ENCODE peak calls at places on chromosomes 6 and 20, in four cellular contexts. A, D, Q and J are unnamed samples.

GRCh38 chr20:10619427-10619826 is 54.4 kb downstream of the JAG1 start:
- DNase-seq in A (peak), D (no peak), Q (no peak), J (no peak)

GRCh38 chr6:56655996-56656395 is 13.3 kb upstream of the DST start:
- DNase-seq in A (no peak), D (no peak), Q (no peak), J (no peak)

GRCh38 chr20:826695-827323 is 6.7 kb upstream of the FAM110A start:
- DNase-seq in A (no peak), D (no peak), Q (no peak), J (no peak)

GRCh38 chr6:148231572-148231971 is 111.1 kb upstream of the SASH1 start:
- DNase-seq in A (peak), D (no peak), Q (no peak), J (no peak)

GRCh38 chr6:139920027-139920851 is 545.8 kb upstream of the CITED2 start:
- DNase-seq in A (no peak), D (no peak), Q (no peak), J (no peak)

GRCh38 chr6:147618927-147619326 is 110.4 kb downstream of the SAMD5 start:
- DNase-seq in A (no peak), D (no peak), Q (peak), J (no peak)

GRCh38 chr6:34465551-34466241 is at the start of gene PACSIN1:
- DNase-seq in A (no peak), D (peak), Q (peak), J (peak)

GRCh38 chr6:136031982-136032381 is 180.5 kb downstream of the PDE7B start:
- DNase-seq in A (no peak), D (no peak), Q (no peak), J (no peak)

GRCh38 chr20:37314617-37315292 is 25.3 kb downstream of the MANBAL start:
- DNase-seq in A (no peak), D (no peak), Q (peak), J (no peak)

GRCh38 chr20:54172532-54172855 is 1.3 kb downstream of the CYP24A1 start:
- DNase-seq in A (no peak), D (no peak), Q (no peak), J (no peak)

GRCh38 chr20:54168961-54169862 is 4.6 kb downstream of the CYP24A1 start:
- DNase-seq in A (no peak), D (no peak), Q (no peak), J (no peak)

GRCh38 chr20:54167909-54168872 is 5.6 kb downstream of the CYP24A1 start:
- DNase-seq in A (no peak), D (no peak), Q (no peak), J (no peak)

GRCh38 chr20:54170963-54171362 is 2.8 kb downstream of the CYP24A1 start:
- DNase-seq in A (no peak), D (no peak), Q (no peak), J (no peak)

DNA sequence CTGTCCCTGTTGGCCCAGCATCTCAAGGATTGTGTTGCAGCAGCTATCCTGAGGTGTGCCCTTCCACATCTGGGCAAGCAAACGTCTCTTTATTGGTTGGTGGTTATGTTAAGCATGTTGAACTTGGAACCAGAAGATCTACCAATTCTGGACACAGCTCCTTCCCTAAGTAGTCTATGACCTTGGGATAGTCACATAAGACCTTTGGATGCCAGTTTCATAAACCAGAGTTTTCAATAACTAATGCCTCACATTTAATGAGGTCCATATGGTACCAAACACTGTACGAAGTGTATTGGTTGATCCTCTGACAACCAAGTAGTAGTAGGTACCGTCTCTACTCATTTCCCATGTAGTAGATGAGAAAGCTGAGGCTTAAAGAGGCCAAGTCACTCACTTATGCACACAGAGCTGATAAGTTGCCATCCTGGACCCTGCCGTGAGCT is 3.7 kb downstream of the CYP24A1 start:
- DNase-seq in A (no peak), D (no peak), Q (no peak), J (no peak)
- TF ChIP-seq POLR2A in A (no peak), D (no peak), Q (no peak), J (no peak)

DNA sequence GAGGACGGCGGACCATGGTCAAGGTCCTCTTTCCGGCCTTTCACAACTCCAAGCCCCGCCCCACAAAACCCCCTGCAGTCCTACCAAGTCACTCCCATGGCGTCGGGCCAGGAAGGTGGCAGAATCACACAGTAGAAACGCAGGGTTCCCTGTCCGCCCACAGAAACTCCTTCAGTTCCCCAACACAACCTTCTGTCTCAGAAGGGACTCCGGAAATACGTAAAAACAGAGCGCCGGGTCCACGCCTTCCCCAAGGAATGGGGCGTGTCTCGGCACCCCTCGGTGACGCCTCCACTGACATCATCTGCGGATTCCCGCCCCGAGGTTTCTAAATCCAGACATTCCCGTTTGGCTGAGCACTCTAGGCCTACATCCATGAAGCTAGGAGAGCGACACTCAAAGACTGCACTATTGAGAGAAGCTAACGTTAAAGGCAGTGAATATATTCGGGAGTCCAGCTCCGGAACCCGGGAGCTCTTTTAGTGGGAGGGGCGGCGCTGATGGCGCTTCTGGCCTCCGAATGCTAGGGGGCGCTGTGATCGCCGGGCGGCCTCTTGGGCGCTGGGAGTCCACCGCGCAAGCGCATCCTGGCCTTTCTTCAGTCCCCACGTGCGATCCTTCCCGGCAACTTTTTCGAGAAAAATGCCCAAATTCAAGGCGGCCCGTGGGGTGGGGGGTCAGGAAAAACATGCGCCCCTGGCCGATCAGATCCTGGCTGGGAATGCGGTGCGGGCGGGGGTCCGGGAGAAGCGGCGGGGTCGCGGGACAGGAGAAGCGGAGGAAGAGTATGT is at the start of the genes BYSL and MED20:
- DNase-seq in A (peak), D (peak), Q (peak), J (peak)
- TF ChIP-seq POLR2A in A (peak), D (peak), Q (no peak), J (peak)

DNA sequence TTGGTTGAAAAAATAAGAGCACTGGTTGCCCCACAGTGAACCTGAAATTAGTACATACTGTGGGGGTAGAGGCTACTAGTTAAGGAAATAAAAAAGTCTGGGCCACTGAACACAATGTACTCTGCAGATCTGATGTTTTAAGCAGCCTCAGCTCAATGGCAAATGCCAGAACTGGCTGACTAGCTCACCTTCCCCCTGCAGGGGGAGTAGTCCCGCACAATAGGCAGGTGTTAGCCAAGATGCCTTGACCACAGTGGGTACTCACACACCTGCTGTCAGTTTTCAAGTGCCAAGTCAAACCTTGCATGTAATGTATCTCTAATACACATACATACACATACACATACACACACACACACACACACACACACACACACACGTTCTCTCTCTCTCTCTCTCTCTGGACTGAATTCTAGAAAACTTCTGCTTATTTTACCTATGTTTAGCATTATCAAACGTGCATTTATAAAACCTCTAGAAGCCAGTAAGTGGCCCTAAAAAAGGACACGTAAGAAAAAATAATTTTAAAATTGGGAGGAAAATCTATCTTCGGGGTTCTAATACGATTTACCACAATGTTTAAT is 36.1 kb downstream of the GMDS start:
- DNase-seq in A (no peak), D (peak), Q (no peak), J (peak)
- TF ChIP-seq POLR2A in A (no peak), D (no peak), Q (no peak), J (no peak)

DNA sequence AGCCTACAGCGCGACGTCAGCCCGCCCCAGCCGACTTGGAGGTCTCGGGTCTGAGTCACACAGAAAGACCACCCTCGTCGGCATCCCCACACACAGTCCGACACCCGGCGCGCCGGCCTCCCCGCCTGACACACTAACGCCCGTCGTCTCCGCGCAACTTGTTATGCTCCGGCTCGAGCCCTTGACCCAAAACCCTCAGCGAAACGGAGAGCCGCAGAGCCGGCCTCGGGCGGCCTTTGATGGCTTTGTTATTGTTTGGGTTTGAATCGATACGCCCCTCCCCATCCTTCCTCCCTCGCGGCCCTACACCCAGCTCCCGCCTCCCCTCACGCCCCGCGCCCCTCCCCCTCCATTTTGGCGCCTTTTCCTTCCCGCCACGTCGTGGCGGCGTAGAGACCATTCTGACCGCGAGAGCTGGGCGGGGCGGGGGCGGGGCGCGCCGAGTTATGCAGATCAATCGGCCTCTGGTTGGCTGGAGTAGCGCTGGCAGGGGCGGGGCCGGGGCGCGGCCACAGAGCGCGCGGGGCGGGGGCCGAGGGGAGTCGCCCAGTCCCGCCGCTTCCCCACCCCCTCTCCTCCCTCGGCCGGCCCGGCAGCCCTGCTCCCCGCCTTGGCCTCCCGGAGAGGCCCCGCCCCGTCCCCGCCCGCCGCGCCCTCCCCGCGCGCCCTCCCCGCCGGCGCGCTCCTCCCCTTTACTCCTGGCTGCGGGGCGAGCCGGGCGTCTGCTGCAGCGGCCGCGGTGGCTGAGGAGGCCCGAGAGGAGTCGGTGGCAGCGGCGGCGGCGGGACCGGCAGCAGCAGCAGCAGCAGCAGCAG is at the start of gene PIM1:
- DNase-seq in A (peak), D (peak), Q (peak), J (peak)
- TF ChIP-seq POLR2A in A (peak), D (peak), Q (no peak), J (peak)

GRCh38 chr6:149861603-149862423 is 2.3 kb downstream of the LRP11 start:
- DNase-seq in A (no peak), D (no peak), Q (no peak), J (no peak)

GRCh38 chr6:149862901-149863595 is 1.1 kb downstream of the LRP11 start:
- DNase-seq in A (peak), D (peak), Q (peak), J (peak)

GRCh38 chr6:149864578-149865535 is 698 bp upstream of the LRP11 start:
- DNase-seq in A (no peak), D (peak), Q (no peak), J (peak)

GRCh38 chr6:149863596-149863845 is 638 bp downstream of the LRP11 start:
- DNase-seq in A (no peak), D (no peak), Q (no peak), J (no peak)

DNA sequence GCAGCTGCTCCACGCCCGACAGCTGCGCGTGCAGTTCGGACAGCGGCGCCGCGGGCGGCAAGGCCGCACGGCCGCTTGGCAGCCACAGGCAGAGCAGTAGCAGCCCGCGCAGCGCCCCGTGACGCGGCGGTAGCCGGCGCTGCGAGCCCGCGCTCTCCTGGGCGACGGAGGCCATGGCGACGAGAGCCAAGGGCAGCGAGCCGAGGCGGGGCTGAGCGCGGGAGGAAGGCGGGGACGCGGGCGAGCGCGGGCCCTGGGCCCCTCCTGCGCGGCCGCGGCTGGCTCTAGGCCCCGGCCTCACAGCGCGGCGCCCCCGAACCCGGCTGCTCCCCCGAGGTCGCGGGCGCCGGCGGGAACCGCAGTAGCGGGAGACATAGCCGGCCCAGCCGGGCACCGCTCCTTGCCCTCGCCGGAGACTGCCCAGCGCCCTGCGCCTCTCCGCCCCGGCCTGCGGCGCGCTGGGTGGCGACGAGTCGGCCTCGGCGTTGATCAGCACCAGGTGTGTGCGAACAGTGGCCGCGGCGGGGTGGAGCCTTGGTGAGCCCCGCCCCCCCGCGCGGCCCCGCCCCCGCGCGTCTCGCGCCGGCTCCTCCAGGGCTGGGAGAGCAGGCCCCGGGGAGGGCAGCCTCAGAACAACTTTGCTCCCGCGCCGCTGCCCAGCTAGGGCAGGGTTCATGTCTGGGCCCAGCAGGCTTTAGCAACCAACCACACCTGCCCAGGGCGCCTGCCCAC is at the start of gene LRP11:
- DNase-seq in A (peak), D (peak), Q (peak), J (peak)
- TF ChIP-seq POLR2A in A (peak), D (peak), Q (no peak), J (peak)

GRCh38 chr6:33073431-33073871 is at the start of gene HLA-DPA1:
- DNase-seq in A (peak), D (no peak), Q (no peak), J (no peak)
- TF ChIP-seq POLR2A in A (no peak), D (no peak), Q (no peak), J (no peak)